ENCODE peak calls at places on chromosomes 5 and 9, in four cellular contexts. Y is cardiac muscle cell, C is hepatocyte, O is HCT116. J is an unnamed sample. For H3K27me3 and H3K4me1, the result is how much of the 10 kb centered on the place peaks cover.

GRCh38 chr5:76808142-76808691 is 10.6 kb upstream of the F2RL1 start:
- DNase-seq in O (no peak), C (no peak), Y (no peak), J (no peak)

GRCh38 chr9:35651964-35652828 is 1.5 kb upstream of the SIT1 start:
- DNase-seq in O (no peak), C (peak), Y (no peak), J (no peak)

GRCh38 chr5:6674421-6674820 is 38.8 kb upstream of the TENT4A start:
- DNase-seq in O (no peak), C (no peak), Y (no peak), J (no peak)

GRCh38 chr9:127360829-127361228 is 36.1 kb upstream of the SLC2A8 start:
- DNase-seq in C (peak), O (peak), Y (peak), J (no peak)

GRCh38 chr9:101275671-101276250 is 109.0 kb downstream of the BAAT start:
- DNase-seq in Y (no peak), O (no peak), C (no peak), J (no peak)

GRCh38 chr5:153515269-153515668 is 24.8 kb downstream of the GRIA1 start:
- DNase-seq in O (no peak), Y (no peak), C (no peak), J (no peak)

GRCh38 chr5:132283423-132284043 is 10.7 kb upstream of the SLC22A4 start:
- DNase-seq in Y (peak), C (no peak), O (no peak), J (no peak)

GRCh38 chr5:167573274-167574127 is 717.9 kb upstream of the WWC1 start:
- DNase-seq in O (no peak), Y (peak), C (peak), J (no peak)

GRCh38 chr5:95417971-95418370 is 26.8 kb downstream of the FAM81B start:
- DNase-seq in O (no peak), C (no peak), Y (no peak), J (no peak)

GRCh38 chr5:137199966-137200365 is 299.2 kb downstream of the SPOCK1 start:
- DNase-seq in C (no peak), O (no peak), Y (no peak), J (no peak)

GRCh38 chr9:116391306-116391900 is 237.8 kb downstream of the PAPPA start:
- DNase-seq in O (no peak), Y (peak), C (peak), J (no peak)

GRCh38 chr5:107215581-107215980 is 455.2 kb downstream of the EFNA5 start:
- DNase-seq in Y (no peak), O (no peak), C (no peak), J (no peak)

GRCh38 chr9:137744632-137745183 is 125.9 kb downstream of the EHMT1 start:
- DNase-seq in O (no peak), C (no peak), Y (no peak), J (no peak)

GRCh38 chr9:16290169-16290568 is 580.3 kb downstream of the BNC2 start:
- DNase-seq in C (no peak), Y (no peak), O (no peak), J (no peak)

GRCh38 chr9:70411930-70412677 is 2.4 kb downstream of the KLF9 start:
- DNase-seq in C (peak), O (peak), Y (no peak), J (peak)

GRCh38 chr5:34735436-34736426 is 79.6 kb downstream of the RAI14 start:
- DNase-seq in C (no peak), O (no peak), Y (no peak), J (no peak)

GRCh38 chr9:109448223-109448622 is 49.9 kb downstream of the PTPN3 start:
- DNase-seq in C (no peak), O (no peak), Y (no peak), J (no peak)

GRCh38 chr5:16411235-16411634 is 54.4 kb downstream of the ZNF622 start:
- DNase-seq in C (no peak), Y (no peak), O (no peak), J (no peak)

GRCh38 chr9:4684820-4685219 is 5.5 kb downstream of the CDC37L1 start:
- DNase-seq in C (no peak), Y (no peak), O (no peak), J (no peak)

GRCh38 chr5:81717221-81717620 is 33.7 kb downstream of the SSBP2 start:
- DNase-seq in C (no peak), O (no peak), Y (no peak), J (no peak)

GRCh38 chr5:353599-354580 is 32.4 kb downstream of the AHRR start:
- DNase-seq in O (no peak), C (peak), Y (no peak), J (peak)

GRCh38 chr9:104256031-104256709 is 162.1 kb downstream of the SMC2 start:
- DNase-seq in Y (no peak), C (no peak), O (no peak), J (no peak)

GRCh38 chr5:66410056-66410455 is 186.1 kb upstream of the MAST4 start:
- DNase-seq in Y (no peak), O (no peak), C (no peak), J (no peak)

DNA sequence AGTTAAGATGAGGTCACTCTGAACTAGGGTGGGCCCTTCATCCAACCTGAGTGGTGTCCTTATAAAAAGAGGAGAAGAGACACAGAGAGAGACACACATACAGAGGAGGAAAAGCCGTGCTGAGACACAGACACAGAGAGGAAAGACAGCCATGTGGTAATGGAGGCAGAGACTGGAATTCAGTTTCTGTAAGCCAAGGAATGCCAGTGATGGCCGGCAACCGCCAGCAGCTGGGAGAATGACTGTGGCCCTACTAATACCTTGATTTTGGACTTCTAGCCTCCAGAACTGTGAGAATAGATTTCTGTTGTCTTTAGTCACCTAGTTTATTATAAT is 90.2 kb downstream of the TARS1 start:
- DNase-seq in O (no peak), Y (no peak), C (no peak), J (no peak)
- H3K27me3 ChIP-seq in O (under half), Y (under half), C (under half), J (under half)

GRCh38 chr5:139648205-139649081 is at the start of gene CXXC5:
- DNase-seq in C (peak), O (no peak), Y (peak), J (peak)
- H3K4me1 ChIP-seq in C (half or more), O (half or more), Y (under half), J (under half)

GRCh38 chr5:150353395-150353675 is 4.2 kb upstream of the TCOF1 start:
- DNase-seq in C (no peak), O (no peak), Y (no peak), J (no peak)
- TF ChIP-seq CTCF in C (no peak), O (no peak), Y (no peak), J (no peak)

DNA sequence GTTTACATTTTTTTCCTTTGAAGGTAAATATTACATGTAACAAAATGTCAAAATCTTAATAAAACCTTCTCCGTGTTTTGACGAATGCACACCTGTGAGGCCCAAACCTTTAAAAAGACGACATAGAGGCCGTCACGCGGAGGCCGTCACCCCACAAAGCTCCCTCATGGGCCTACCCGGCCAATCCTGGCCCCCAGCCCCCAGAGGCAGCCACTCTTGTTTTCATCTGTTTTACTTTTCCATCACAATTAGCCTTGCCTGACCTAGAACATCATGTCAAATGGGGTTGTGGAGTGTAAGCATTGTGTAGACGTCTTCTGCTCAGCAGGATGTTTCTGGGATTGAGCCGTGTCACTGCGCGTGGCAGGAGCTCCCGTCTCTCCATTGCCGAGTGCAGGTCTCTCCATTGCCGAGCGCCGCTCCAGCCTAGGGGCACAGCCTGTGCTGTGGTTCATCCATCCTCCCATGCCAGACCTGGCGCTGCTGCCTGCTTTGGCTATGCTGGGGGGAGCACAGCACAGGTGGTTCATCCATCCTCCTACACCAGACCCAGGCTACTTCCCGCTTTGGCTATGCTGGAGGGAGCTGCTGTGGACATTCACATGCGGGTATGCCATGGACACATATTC is 52.2 kb upstream of the IRX4 start:
- DNase-seq in Y (no peak), C (no peak), O (no peak), J (no peak)
- H3K27me3 ChIP-seq in Y (under half), C (under half), O (under half), J (under half)

J was measured in lung.